ENCODE peak calls at places on chromosome 21, in seven cellular contexts. One of them, this sample, is unnamed.

GRCh38 chr21:41883582-41883981 is 4.4 kb upstream of the PRDM15 start:
- DNase-seq in ovary: no peak
- DNase-seq in mesothelial cell of epicardium: no peak
- DNase-seq in mesendoderm: no peak
- DNase-seq in NCI-H748 treated with DMSO at 0.1 percent for 48 hours: no peak
- DNase-seq in ecto neural progenitor cell: no peak
- DNase-seq in cardiac muscle cell: no peak
- DNase-seq in this sample: no peak

GRCh38 chr21:34202553-34203332 is 129.4 kb downstream of the MRPS6 start:
- DNase-seq in mesendoderm: peak
- DNase-seq in NCI-H748 treated with DMSO at 0.1 percent for 48 hours: no peak
- DNase-seq in cardiac muscle cell: peak
- DNase-seq in mesothelial cell of epicardium: peak
- DNase-seq in ecto neural progenitor cell: peak
- DNase-seq in ovary: no peak
- DNase-seq in this sample: no peak

GRCh38 chr21:16568661-16569060 is 838.9 kb downstream of the USP25 start:
- DNase-seq in mesendoderm: no peak
- DNase-seq in cardiac muscle cell: no peak
- DNase-seq in ovary: no peak
- DNase-seq in NCI-H748 treated with DMSO at 0.1 percent for 48 hours: no peak
- DNase-seq in mesothelial cell of epicardium: no peak
- DNase-seq in ecto neural progenitor cell: no peak
- DNase-seq in this sample: no peak

GRCh38 chr21:45593162-45594022 is 50.1 kb upstream of the PCBP3 start:
- DNase-seq in NCI-H748 treated with DMSO at 0.1 percent for 48 hours: no peak
- DNase-seq in ovary: no peak
- DNase-seq in cardiac muscle cell: no peak
- DNase-seq in ecto neural progenitor cell: no peak
- DNase-seq in mesothelial cell of epicardium: no peak
- DNase-seq in mesendoderm: no peak
- DNase-seq in this sample: peak

GRCh38 chr21:36929622-36930021 is 36.8 kb downstream of the HLCS start:
- DNase-seq in mesendoderm: peak
- DNase-seq in ovary: peak
- DNase-seq in ecto neural progenitor cell: no peak
- DNase-seq in NCI-H748 treated with DMSO at 0.1 percent for 48 hours: no peak
- DNase-seq in cardiac muscle cell: no peak
- DNase-seq in mesothelial cell of epicardium: no peak
- DNase-seq in this sample: no peak

GRCh38 chr21:29546071-29546470 is 247.3 kb downstream of the BACH1 start:
- DNase-seq in cardiac muscle cell: peak
- DNase-seq in mesothelial cell of epicardium: no peak
- DNase-seq in ovary: no peak
- DNase-seq in mesendoderm: no peak
- DNase-seq in NCI-H748 treated with DMSO at 0.1 percent for 48 hours: no peak
- DNase-seq in ecto neural progenitor cell: no peak
- DNase-seq in this sample: no peak

GRCh38 chr21:18041012-18041411 is 203.6 kb upstream of the CHODL start:
- DNase-seq in ecto neural progenitor cell: no peak
- DNase-seq in mesendoderm: peak
- DNase-seq in cardiac muscle cell: peak
- DNase-seq in NCI-H748 treated with DMSO at 0.1 percent for 48 hours: peak
- DNase-seq in mesothelial cell of epicardium: no peak
- DNase-seq in ovary: no peak
- DNase-seq in this sample: no peak

GRCh38 chr21:43880111-43880985 is 15.3 kb downstream of the AGPAT3 start:
- DNase-seq in mesothelial cell of epicardium: no peak
- DNase-seq in mesendoderm: no peak
- DNase-seq in cardiac muscle cell: no peak
- DNase-seq in ovary: no peak
- DNase-seq in ecto neural progenitor cell: no peak
- DNase-seq in NCI-H748 treated with DMSO at 0.1 percent for 48 hours: no peak
- DNase-seq in this sample: no peak

GRCh38 chr21:36747114-36747814 is 48.3 kb downstream of the SIM2 start:
- DNase-seq in ovary: no peak
- DNase-seq in mesothelial cell of epicardium: peak
- DNase-seq in cardiac muscle cell: no peak
- DNase-seq in mesendoderm: peak
- DNase-seq in NCI-H748 treated with DMSO at 0.1 percent for 48 hours: no peak
- DNase-seq in ecto neural progenitor cell: no peak
- DNase-seq in this sample: no peak

GRCh38 chr21:35528109-35529042 is 479.3 kb upstream of the RUNX1 start:
- DNase-seq in cardiac muscle cell: peak
- DNase-seq in mesothelial cell of epicardium: no peak
- DNase-seq in NCI-H748 treated with DMSO at 0.1 percent for 48 hours: no peak
- DNase-seq in mesendoderm: no peak
- DNase-seq in ecto neural progenitor cell: no peak
- DNase-seq in ovary: peak
- DNase-seq in this sample: peak

GRCh38 chr21:36179145-36179544 is 22.5 kb downstream of the DOP1B start:
- DNase-seq in mesothelial cell of epicardium: no peak
- DNase-seq in mesendoderm: no peak
- DNase-seq in ovary: no peak
- DNase-seq in NCI-H748 treated with DMSO at 0.1 percent for 48 hours: no peak
- DNase-seq in cardiac muscle cell: no peak
- DNase-seq in ecto neural progenitor cell: no peak
- DNase-seq in this sample: no peak

This sample was measured in sciatic nerve.